ENCODE peak calls at places on chromosome 17, in four cellular contexts. J is A549, G is HepG2, Q is K562. B is an unnamed sample.

GRCh38 chr17:491086-492014 is 138.7 kb upstream of the RPH3AL start:
- DNase-seq in G (peak), J (peak), Q (peak), B (peak)

GRCh38 chr17:10699861-10700260 is 2.5 kb downstream of the ADPRM start:
- DNase-seq in J (no peak), G (no peak), Q (no peak), B (no peak)

GRCh38 chr17:5011928-5012327 is 14.2 kb downstream of the KIF1C start:
- DNase-seq in J (no peak), Q (no peak), G (no peak), B (peak)

GRCh38 chr17:54524501-54524900 is 376.2 kb upstream of the TOM1L1 start:
- DNase-seq in Q (no peak), G (no peak), J (no peak), B (no peak)

GRCh38 chr17:72033311-72033710 is 87.5 kb upstream of the SOX9 start:
- DNase-seq in Q (no peak), J (no peak), G (no peak), B (no peak)

GRCh38 chr17:81412490-81413093 is 17.3 kb downstream of the BAHCC1 start:
- DNase-seq in Q (peak), G (no peak), J (no peak), B (peak)

GRCh38 chr17:38461683-38462082 is 33.4 kb downstream of the ARHGAP23 start:
- DNase-seq in G (no peak), Q (peak), J (no peak), B (no peak)

GRCh38 chr17:82219753-82220709 is 7.4 kb upstream of the CCDC57 start:
- DNase-seq in G (no peak), Q (no peak), J (no peak), B (no peak)

GRCh38 chr17:66661411-66661843 is 173.5 kb upstream of the CACNG5 start:
- DNase-seq in G (no peak), Q (peak), J (peak), B (peak)

GRCh38 chr17:16936536-16937310 is 35.2 kb downstream of the TNFRSF13B start:
- DNase-seq in Q (no peak), J (no peak), G (no peak), B (no peak)

GRCh38 chr17:82858376-82859126 is 18.7 kb upstream of the ZNF750 start:
- DNase-seq in J (no peak), Q (no peak), G (no peak), B (no peak)

GRCh38 chr17:27408891-27409290 is 47.4 kb upstream of the KSR1 start:
- DNase-seq in Q (no peak), J (no peak), G (no peak), B (peak)

GRCh38 chr17:57493625-57494024 is 237.3 kb downstream of the MSI2 start:
- DNase-seq in G (no peak), Q (no peak), J (no peak), B (no peak)

GRCh38 chr17:29836643-29837042 is 93.4 kb downstream of the SSH2 start:
- DNase-seq in J (no peak), Q (no peak), G (no peak), B (peak)

GRCh38 chr17:55354010-55354409 is 67.6 kb downstream of the MMD start:
- DNase-seq in J (no peak), Q (no peak), G (no peak), B (no peak)

GRCh38 chr17:33012522-33013033 is 20.9 kb downstream of the SPACA3 start:
- DNase-seq in Q (no peak), J (peak), G (no peak), B (peak)

GRCh38 chr17:36851230-36851629 is 86.0 kb upstream of the LHX1 start:
- DNase-seq in J (peak), Q (no peak), G (peak), B (peak)

GRCh38 chr17:5122586-5123342 is 6.9 kb downstream of the USP6 start:
- DNase-seq in Q (no peak), J (no peak), G (no peak), B (no peak)

GRCh38 chr17:45784293-45784582 is at the start of gene CRHR1:
- DNase-seq in J (peak), Q (no peak), G (no peak), B (no peak)

GRCh38 chr17:29140051-29140582 is 40.1 kb downstream of the MYO18A start:
- DNase-seq in J (no peak), Q (peak), G (no peak), B (peak)

GRCh38 chr17:8884336-8884990 is 17.0 kb upstream of the PIK3R6 start:
- DNase-seq in G (no peak), Q (no peak), J (no peak), B (no peak)

GRCh38 chr17:9512323-9513168 is 63.1 kb downstream of the STX8 start:
- DNase-seq in Q (no peak), G (no peak), J (no peak), B (peak)

GRCh38 chr17:32746698-32747097 is 130.2 kb downstream of the MYO1D start:
- DNase-seq in Q (no peak), J (no peak), G (no peak), B (peak)

GRCh38 chr17:66667491-66668030 is 167.4 kb upstream of the CACNG5 start:
- DNase-seq in J (no peak), Q (no peak), G (no peak), B (no peak)

GRCh38 chr17:5555254-5555653 is 29.1 kb downstream of the NLRP1 start:
- DNase-seq in J (no peak), G (no peak), Q (no peak), B (peak)

GRCh38 chr17:15999974-16000827 is 577 bp downstream of the TTC19 start:
- DNase-seq in G (peak), Q (no peak), J (no peak), B (peak)

GRCh38 chr17:19728114-19728495 is 11.7 kb upstream of the SLC47A2 start:
- DNase-seq in J (no peak), G (peak), Q (no peak), B (peak)

GRCh38 chr17:36937961-36938565 is 788 bp downstream of the LHX1 start:
- DNase-seq in Q (no peak), G (no peak), J (no peak), B (peak)

GRCh38 chr17:70184770-70185169 is 15.4 kb downstream of the KCNJ2 start:
- DNase-seq in G (no peak), J (peak), Q (no peak), B (peak)

GRCh38 chr17:10099051-10099571 is 99.3 kb downstream of the GAS7 start:
- DNase-seq in J (no peak), G (no peak), Q (no peak), B (peak)

GRCh38 chr17:21275579-21276339 is 8.8 kb upstream of the MAP2K3 start:
- DNase-seq in J (peak), G (peak), Q (peak), B (peak)

GRCh38 chr17:78940708-78941107 is 15.5 kb upstream of the TIMP2 start:
- DNase-seq in Q (no peak), G (peak), J (no peak), B (peak)

GRCh38 chr17:27295945-27296344 is 2.0 kb downstream of the WSB1 start:
- DNase-seq in J (no peak), Q (no peak), G (no peak), B (no peak)

GRCh38 chr17:35117984-35118383 is 1.7 kb downstream of the RAD51D start:
- DNase-seq in Q (no peak), G (peak), J (no peak), B (peak)

GRCh38 chr17:14069251-14069981 is at the start of gene COX10:
- DNase-seq in J (peak), Q (peak), G (peak), B (peak)
- TF ChIP-seq MAZ in J (no peak), Q (peak), G (peak), B (peak)

DNA sequence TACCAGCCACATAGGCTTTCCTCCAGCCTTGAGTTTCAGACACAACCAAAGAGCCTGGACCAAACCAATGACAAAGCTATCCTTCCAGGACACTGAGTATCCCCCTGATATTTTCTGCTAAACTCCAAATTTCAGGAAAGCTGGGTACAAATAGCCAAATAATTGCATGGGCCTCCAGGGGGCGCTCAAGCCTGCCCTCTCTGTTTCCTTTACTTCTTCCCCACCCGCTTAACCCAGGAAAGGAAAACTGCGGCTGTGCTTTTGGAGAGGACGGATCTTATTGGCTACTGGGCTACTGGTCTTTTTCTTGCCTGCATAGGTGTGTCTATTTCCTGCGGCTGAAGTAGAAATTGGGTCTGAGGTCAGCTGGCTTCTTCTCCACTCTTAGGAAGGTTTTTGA is 30.1 kb downstream of the GNGT2 start:
- DNase-seq in J (peak), Q (peak), G (peak), B (peak)
- TF ChIP-seq MAZ in J (no peak), Q (peak), G (no peak), B (no peak)

GRCh38 chr17:3660311-3660891 is 8.0 kb downstream of the TAX1BP3 start:
- DNase-seq in J (no peak), Q (no peak), G (no peak), B (no peak)
- TF ChIP-seq MAZ in J (no peak), Q (no peak), G (no peak), B (no peak)

DNA sequence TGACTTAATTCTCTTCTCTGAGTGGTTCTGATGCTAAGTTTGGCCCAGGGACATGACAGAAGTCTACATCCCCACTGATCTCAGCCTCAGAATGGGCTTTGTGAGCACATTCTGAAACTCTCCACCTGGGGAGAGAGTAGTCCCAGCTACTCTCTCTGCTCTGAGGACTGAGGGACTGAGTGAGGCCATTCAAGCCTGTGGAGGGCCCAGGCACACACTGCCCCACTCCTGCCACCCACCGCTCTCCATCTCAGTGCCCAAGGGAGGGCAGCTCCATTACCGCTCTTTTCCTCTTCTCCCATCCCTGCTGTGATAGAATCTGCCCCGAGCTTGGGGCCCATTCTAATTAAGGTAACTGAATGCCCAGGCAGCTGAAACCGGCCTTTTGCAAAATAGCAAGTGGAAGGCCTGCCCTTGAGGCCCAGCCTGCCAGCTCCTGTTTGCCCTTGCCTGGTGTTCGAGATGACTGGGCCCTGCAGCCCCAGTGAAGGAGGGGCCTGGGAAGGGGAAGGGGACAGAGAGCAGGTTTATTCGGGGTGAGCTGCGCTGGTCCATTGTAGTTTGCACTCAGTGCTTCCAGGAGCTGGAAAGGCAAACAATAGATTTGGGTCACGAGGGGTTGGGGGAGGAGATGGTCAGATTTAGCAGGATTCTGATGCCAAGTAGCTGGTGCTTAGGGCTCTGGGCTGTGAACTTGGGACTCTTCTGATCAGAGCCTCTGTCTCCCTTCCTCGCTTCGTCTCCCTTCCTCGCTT is 76.2 kb downstream of the RAB11FIP4 start:
- DNase-seq in Q (no peak), J (no peak), G (peak), B (no peak)
- TF ChIP-seq MAZ in Q (no peak), J (no peak), G (no peak), B (no peak)

GRCh38 chr17:44741316-44741715 is 17.5 kb upstream of the ADAM11 start:
- DNase-seq in Q (no peak), J (no peak), G (no peak), B (no peak)
- TF ChIP-seq MAZ in Q (no peak), J (no peak), G (no peak), B (no peak)

GRCh38 chr17:59825533-59826316 is 67.0 kb downstream of the TUBD1 start:
- DNase-seq in Q (no peak), G (no peak), J (no peak), B (peak)
- TF ChIP-seq MAZ in Q (no peak), G (no peak), J (no peak), B (no peak)

GRCh38 chr17:76534831-76535732 is 2.4 kb downstream of the CYGB start:
- DNase-seq in G (no peak), Q (no peak), J (no peak), B (no peak)
- TF ChIP-seq MAZ in G (no peak), Q (no peak), J (no peak), B (no peak)

DNA sequence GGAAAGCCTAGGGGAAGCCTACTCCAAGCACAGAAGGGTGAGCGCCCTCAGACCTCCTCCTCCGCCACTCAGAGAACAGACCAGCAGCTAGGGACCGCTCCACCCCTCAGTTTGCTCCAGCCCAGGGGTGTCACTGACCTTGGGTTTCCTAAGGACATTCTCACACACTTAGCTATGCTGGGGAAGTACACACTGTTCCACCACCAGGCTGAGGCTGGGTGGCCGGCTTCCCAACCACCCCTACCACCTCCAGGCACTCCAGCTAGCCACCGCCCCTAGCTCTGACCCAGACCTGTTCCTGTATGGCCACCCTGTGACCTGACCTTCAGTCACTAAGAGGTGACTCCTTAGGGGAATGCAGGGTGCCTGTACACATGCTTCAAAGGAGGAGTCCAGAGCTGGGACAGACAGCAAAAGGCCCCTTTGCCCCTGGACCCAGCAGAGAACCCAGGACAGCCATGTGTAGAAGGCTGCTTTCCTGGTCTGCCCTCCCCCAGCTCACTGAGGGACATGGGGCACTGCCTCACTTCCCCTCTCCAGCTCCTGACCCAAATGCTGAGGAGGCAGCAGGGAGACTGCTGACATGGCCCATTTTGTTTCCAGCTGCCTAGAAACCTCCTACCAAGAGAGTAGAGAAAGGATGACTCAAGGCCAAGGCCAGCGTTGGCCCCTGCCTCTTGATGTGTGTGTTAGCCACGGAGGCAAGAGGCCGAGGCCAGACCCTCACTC is 6.7 kb downstream of the HSPB9 start:
- DNase-seq in G (no peak), Q (no peak), J (no peak), B (no peak)
- TF ChIP-seq MAZ in G (no peak), Q (no peak), J (no peak), B (no peak)

GRCh38 chr17:68832140-68832871 is 122.9 kb downstream of the ABCA8 start:
- DNase-seq in J (no peak), Q (no peak), G (no peak), B (no peak)

GRCh38 chr17:68831170-68831569 is 124.0 kb downstream of the ABCA8 start:
- DNase-seq in Q (no peak), J (no peak), G (no peak), B (no peak)

GRCh38 chr17:68834328-68834836 is 120.8 kb downstream of the ABCA8 start:
- DNase-seq in G (no peak), J (no peak), Q (no peak), B (no peak)

GRCh38 chr17:68840073-68840472 is 115.1 kb downstream of the ABCA8 start:
- DNase-seq in G (no peak), J (no peak), Q (no peak), B (no peak)

GRCh38 chr17:68835061-68835460 is 120.1 kb downstream of the ABCA8 start:
- DNase-seq in Q (no peak), J (no peak), G (no peak), B (peak)
- TF ChIP-seq MAZ in Q (no peak), J (no peak), G (no peak), B (no peak)